ENCODE peak calls at places on chromosomes 4 and X, in seven cellular contexts. V, H, S, P, D, E and O are unnamed samples.

GRCh38 chr4:170005472-170005871 is 20.7 kb downstream of the MFAP3L start:
- DNase-seq in V (no peak), H (no peak), S (no peak), P (no peak), D (no peak), E (no peak), O (no peak)

GRCh38 chr4:102501176-102501634 is at the start of gene NFKB1:
- DNase-seq in V (peak; percentile 83), H (peak; percentile 82), S (peak; percentile 24), P (peak; percentile 69), D (no peak), E (peak; percentile 8), O (peak; percentile 86)

GRCh38 chr4:20618010-20618409 is 82.2 kb upstream of the PACRGL start:
- DNase-seq in V (peak; percentile 49), H (peak; percentile 49), S (peak; percentile 23), P (no peak), D (peak; percentile 15), E (peak; percentile 35), O (no peak)

GRCh38 chr4:186725422-186726149 is 1.9 kb upstream of the FAT1 start:
- DNase-seq in V (peak; percentile 90), H (peak; percentile 82), S (peak; percentile 70), P (no peak), D (peak; percentile 81), E (no peak), O (no peak)

GRCh38 chr4:173529505-173530325 is at the start of gene HAND2:
- DNase-seq in V (no peak), H (peak; percentile 68), S (no peak), P (no peak), D (peak; percentile 57), E (peak; percentile 31), O (no peak)

GRCh38 chr4:141646969-141647368 is 10.6 kb downstream of the IL15 start:
- DNase-seq in V (no peak), H (no peak), S (no peak), P (no peak), D (no peak), E (no peak), O (no peak)

GRCh38 chr4:3344596-3344995 is 51.8 kb downstream of the RGS12 start:
- DNase-seq in V (no peak), H (no peak), S (peak; percentile 14), P (no peak), D (no peak), E (no peak), O (no peak)

GRCh38 chr4:182448281-182449151 is 205.3 kb downstream of the TENM3 start:
- DNase-seq in V (peak; percentile 81), H (peak; percentile 95), S (peak; percentile 83), P (peak; percentile 24), D (peak; percentile 88), E (peak; percentile 40), O (peak; percentile 64)

GRCh38 chr4:15906024-15906443 is 32.5 kb downstream of the FGFBP1 start:
- DNase-seq in V (peak; percentile 83), H (peak; percentile 30), S (peak; percentile 30), P (no peak), D (peak; percentile 28), E (no peak), O (no peak)

GRCh38 chrX:83510466-83511181 is 2.5 kb downstream of the POU3F4 start:
- DNase-seq in V (no peak), H (no peak), S (no peak), P (no peak), D (no peak), E (no peak), O (no peak)

GRCh38 chr4:183354213-183354612 is 32.0 kb upstream of the CLDN24 start:
- DNase-seq in V (peak; percentile 25), H (no peak), S (no peak), P (no peak), D (no peak), E (no peak), O (no peak)

GRCh38 chr4:172369471-172369959 is 556.3 kb downstream of the GALNTL6 start:
- DNase-seq in V (no peak), H (no peak), S (no peak), P (no peak), D (no peak), E (no peak), O (no peak)

GRCh38 chrX:19585370-19586082 is 70.2 kb upstream of the MAP3K15 start:
- DNase-seq in V (no peak), H (no peak), S (no peak), P (no peak), D (no peak), E (no peak), O (no peak)

GRCh38 chr4:25013756-25014737 is 16.7 kb downstream of the LGI2 start:
- DNase-seq in V (no peak), H (no peak), S (no peak), P (no peak), D (no peak), E (no peak), O (no peak)

GRCh38 chr4:75940692-75941253 is at the start of gene NAAA:
- DNase-seq in V (peak; percentile 95), H (peak; percentile 76), S (peak; percentile 55), P (peak; percentile 68), D (peak; percentile 65), E (no peak), O (peak; percentile 92)

GRCh38 chr4:142408003-142408441 is 438.1 kb downstream of the INPP4B start:
- DNase-seq in V (no peak), H (no peak), S (no peak), P (no peak), D (no peak), E (peak; percentile 85), O (no peak)

GRCh38 chr4:22906046-22906445 is 213.3 kb downstream of the GBA3 start:
- DNase-seq in V (peak; percentile 77), H (no peak), S (no peak), P (no peak), D (no peak), E (no peak), O (no peak)

GRCh38 chrX:75957107-75957610 is 172.1 kb upstream of the MAGEE2 start:
- DNase-seq in V (no peak), H (no peak), S (no peak), P (no peak), D (no peak), E (no peak), O (no peak)

GRCh38 chr4:40698733-40699132 is 51.0 kb upstream of the NSUN7 start:
- DNase-seq in V (no peak), H (no peak), S (no peak), P (no peak), D (no peak), E (no peak), O (no peak)

GRCh38 chr4:156390599-156391296 is 437.1 kb upstream of the CTSO start:
- DNase-seq in V (no peak), H (no peak), S (no peak), P (no peak), D (no peak), E (no peak), O (no peak)

GRCh38 chrX:76279007-76279406 is 106.1 kb downstream of the PBDC1 start:
- DNase-seq in V (peak; percentile 59), H (peak; percentile 47), S (no peak), P (peak; percentile 31), D (no peak), E (no peak), O (peak; percentile 11)

GRCh38 chrX:24081661-24082154 is 27.0 kb downstream of the EIF2S3 start:
- DNase-seq in V (peak; percentile 77), H (peak; percentile 64), S (peak; percentile 24), P (peak; percentile 33), D (peak; percentile 62), E (no peak), O (peak; percentile 49)

GRCh38 chr4:126957555-126958440 is 675.0 kb upstream of the INTU start:
- DNase-seq in V (no peak), H (no peak), S (no peak), P (no peak), D (no peak), E (no peak), O (no peak)
- TF ChIP-seq CTCF in V (no peak), H (no peak), S (no peak), P (no peak), D (no peak), E (peak; percentile 22), O (no peak)

GRCh38 chrX:25427873-25428555 is 412.2 kb upstream of the ARX start:
- DNase-seq in V (no peak), H (no peak), S (no peak), P (no peak), D (no peak), E (no peak), O (no peak)
- TF ChIP-seq CTCF in V (no peak), H (no peak), S (no peak), P (no peak), D (no peak), E (no peak), O (peak; percentile 5)

GRCh38 chr4:128068927-128069326 is 7.8 kb downstream of the LARP1B start:
- DNase-seq in V (peak; percentile 61), H (no peak), S (no peak), P (no peak), D (no peak), E (no peak), O (no peak)
- TF ChIP-seq CTCF in V (no peak), H (no peak), S (no peak), P (no peak), D (no peak), E (peak; percentile 26), O (peak; percentile 29)

GRCh38 chr4:6907658-6908191 is 1.9 kb upstream of the TBC1D14 start:
- DNase-seq in V (peak; percentile 81), H (peak; percentile 65), S (no peak), P (peak; percentile 24), D (no peak), E (no peak), O (no peak)

GRCh38 chr4:6909970-6910339 is 329 bp downstream of the TBC1D14 start:
- DNase-seq in V (peak; percentile 66), H (peak; percentile 39), S (no peak), P (peak; percentile 20), D (no peak), E (no peak), O (no peak)

GRCh38 chr4:6908397-6909112 is 1.1 kb upstream of the TBC1D14 start:
- DNase-seq in V (peak; percentile 44), H (no peak), S (no peak), P (no peak), D (no peak), E (no peak), O (no peak)

GRCh38 chr4:6910340-6910959 is 824 bp downstream of the TBC1D14 start:
- DNase-seq in V (no peak), H (no peak), S (no peak), P (no peak), D (no peak), E (no peak), O (no peak)

DNA sequence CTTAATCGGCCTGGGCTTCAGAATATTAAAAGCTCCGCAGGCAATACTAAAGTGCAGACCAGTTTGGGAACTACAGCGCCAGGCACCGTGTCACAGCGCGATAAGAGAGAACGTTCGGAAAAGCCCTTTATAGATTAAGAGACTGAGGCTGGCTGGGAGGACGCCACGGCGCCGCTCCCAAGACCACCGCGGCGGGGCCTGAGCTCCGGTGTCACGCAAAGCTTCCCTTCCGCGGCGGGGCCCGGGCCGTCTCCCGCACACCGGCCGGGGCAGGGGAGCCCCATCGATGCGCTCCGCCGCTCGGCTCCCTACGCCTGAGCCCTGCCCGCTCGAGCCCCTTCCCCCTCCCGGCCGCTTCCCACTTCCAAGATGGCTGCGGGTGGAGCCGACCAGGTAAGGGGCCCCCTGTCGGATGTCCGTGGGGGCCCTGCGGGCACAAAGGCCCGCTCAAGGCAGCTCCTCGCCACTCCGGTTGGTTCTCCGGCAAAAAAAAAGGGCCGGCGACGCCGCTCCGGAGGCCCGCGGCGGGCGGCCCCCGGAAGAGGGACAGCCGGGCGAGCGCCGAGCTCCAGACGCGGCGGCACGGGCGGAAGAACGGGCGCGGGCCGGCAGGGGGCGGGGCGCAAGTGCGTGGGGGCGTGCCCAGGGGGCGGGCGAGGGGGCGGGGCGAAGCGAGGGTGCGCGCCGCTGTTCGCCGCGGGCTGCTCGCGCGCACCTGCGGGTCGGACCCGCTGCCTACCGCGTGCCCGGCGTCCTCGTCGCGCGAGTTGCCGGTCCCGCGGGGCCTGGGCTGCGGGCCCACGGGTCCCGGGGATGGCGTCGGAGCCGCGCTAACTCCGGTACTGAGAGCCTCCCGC is at the start of gene TBC1D14:
- DNase-seq in V (peak; percentile 95), H (peak; percentile 90), S (peak; percentile 80), P (peak; percentile 84), D (peak; percentile 90), E (no peak), O (peak; percentile 89)
- TF ChIP-seq CTCF in V (peak; percentile 2), H (peak; percentile 13), S (no peak), P (no peak), D (no peak), E (peak; percentile 16), O (peak; percentile 37)